ENCODE peak calls at places on chromosomes 16 and 17, in five cellular contexts. L is tibial nerve, Y is AG10803, G is HL-60, U is astrocyte of the cerebellum. M is an unnamed sample.

GRCh38 chr17:37849617-37849972 is 74.6 kb upstream of the TBC1D3K start:
- DNase-seq in Y (no peak), G (no peak), U (no peak), L (no peak), M (no peak)

GRCh38 chr17:48236681-48237134 is 129.1 kb downstream of the SNX11 start:
- DNase-seq in U (peak; percentile 11), Y (peak; percentile 52), L (no peak), G (no peak), M (peak; percentile 54)

GRCh38 chr16:56783332-56783731 is 53.4 kb downstream of the NUP93 start:
- DNase-seq in L (no peak), G (no peak), U (peak; percentile 12), Y (no peak), M (no peak)

GRCh38 chr17:35159926-35160325 is 12.3 kb downstream of the UNC45B start:
- DNase-seq in G (no peak), U (no peak), Y (no peak), L (no peak), M (no peak)

GRCh38 chr17:21263351-21263750 is 10.1 kb upstream of the NATD1 start:
- DNase-seq in G (no peak), L (no peak), U (peak; percentile 47), Y (peak; percentile 81), M (no peak)

GRCh38 chr16:11668590-11669379 is 530 bp downstream of the SNN start:
- DNase-seq in U (no peak), L (no peak), Y (no peak), G (no peak), M (no peak)

GRCh38 chr16:946048-946395 is 24.8 kb downstream of the LMF1 start:
- DNase-seq in Y (no peak), L (no peak), U (no peak), G (no peak), M (no peak)

GRCh38 chr17:37642706-37643105 is 540 bp downstream of the DDX52 start:
- DNase-seq in L (no peak), Y (peak; percentile 40), U (no peak), G (no peak), M (no peak)

GRCh38 chr17:40339068-40339699 is 25.4 kb downstream of the GJD3 start:
- DNase-seq in L (no peak), G (peak; percentile 42), Y (no peak), U (no peak), M (no peak)

GRCh38 chr16:9566099-9566498 is 474.7 kb downstream of the HAPSTR1 start:
- DNase-seq in Y (no peak), U (no peak), L (no peak), G (no peak), M (no peak)

GRCh38 chr17:77690271-77691161 is 268.0 kb upstream of the TNRC6C start:
- DNase-seq in L (no peak), U (no peak), Y (no peak), G (no peak), M (no peak)

GRCh38 chr16:75122609-75123008 is 6.0 kb upstream of the LDHD start:
- DNase-seq in G (no peak), L (no peak), Y (no peak), U (no peak), M (no peak)

GRCh38 chr17:80960037-80960796 is 31.4 kb upstream of the CHMP6 start:
- DNase-seq in L (no peak), Y (no peak), U (no peak), G (no peak), M (no peak)

GRCh38 chr17:33292981-33293867 is at the start of gene ASIC2:
- DNase-seq in G (no peak), U (no peak), Y (no peak), L (no peak), M (no peak)

GRCh38 chr17:76927577-76927976 is 59.4 kb downstream of the MGAT5B start:
- DNase-seq in Y (no peak), G (no peak), L (no peak), U (no peak), M (no peak)

GRCh38 chr17:73720187-73720834 is 76.1 kb upstream of the SDK2 start:
- DNase-seq in G (no peak), U (no peak), Y (no peak), L (no peak), M (no peak)

GRCh38 chr17:42980274-42980765 is at the start of gene RUNDC1:
- DNase-seq in G (peak; percentile 89), L (peak; percentile 90), Y (peak; percentile 82), U (peak; percentile 52), M (no peak)

GRCh38 chr17:66441012-66441703 is 138.7 kb downstream of the PRKCA start:
- DNase-seq in G (no peak), L (no peak), Y (no peak), U (no peak), M (no peak)

DNA sequence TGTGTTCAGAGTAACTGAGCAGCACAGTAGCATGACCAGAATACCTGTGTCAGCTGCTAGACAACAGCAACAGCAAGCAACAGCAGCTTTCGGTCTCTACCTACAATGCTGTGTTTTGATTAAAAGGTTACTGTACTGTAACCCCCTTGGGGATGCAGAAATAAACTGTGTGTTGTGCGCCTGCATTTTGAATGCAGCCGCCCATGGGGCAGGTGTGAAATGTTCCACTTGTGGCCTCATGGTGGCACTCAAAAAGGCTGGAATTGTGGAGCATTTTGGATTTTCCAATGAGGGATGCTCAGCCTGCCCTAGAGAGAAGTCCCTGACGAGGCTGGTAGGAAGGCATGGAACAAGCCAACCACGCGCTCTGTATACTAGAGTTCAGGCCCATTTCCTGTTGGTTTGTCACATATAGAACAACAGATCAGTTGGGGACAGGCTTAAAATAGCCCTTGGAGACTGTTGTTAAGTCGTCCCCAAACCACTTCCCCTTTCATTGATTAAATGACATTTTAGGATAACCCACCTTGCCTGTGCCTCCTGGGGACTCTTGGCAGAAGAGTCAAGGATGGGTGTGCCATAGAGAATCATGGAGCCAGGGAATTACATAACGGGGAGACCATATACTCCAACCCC is 27.1 kb downstream of the SCPEP1 start:
- DNase-seq in L (no peak), U (no peak), G (peak; percentile 74), Y (no peak), M (no peak)
- H3K4me3 ChIP-seq in L (no peak overlapping the region), U (no peak overlapping the region), G (no peak overlapping the region), Y (no peak overlapping the region), M (no peak overlapping the region)

GRCh38 chr16:81586421-81586820 is 141.8 kb downstream of the CMIP start:
- DNase-seq in G (no peak), U (no peak), L (no peak), Y (no peak), M (no peak)

GRCh38 chr16:81585785-81586184 is 141.2 kb downstream of the CMIP start:
- DNase-seq in Y (no peak), L (no peak), G (no peak), U (no peak), M (no peak)

GRCh38 chr16:81583893-81584705 is 139.5 kb downstream of the CMIP start:
- DNase-seq in G (no peak), L (no peak), U (no peak), Y (peak; percentile 63), M (no peak)

GRCh38 chr16:81581107-81581506 is 136.5 kb downstream of the CMIP start:
- DNase-seq in U (no peak), Y (no peak), G (no peak), L (no peak), M (no peak)

GRCh38 chr16:81582655-81583441 is 138.2 kb downstream of the CMIP start:
- DNase-seq in G (no peak), Y (peak; percentile 63), L (no peak), U (no peak), M (no peak)
- TF ChIP-seq CTCF in G (no peak), Y (peak; percentile 57), L (peak; percentile 25), U (peak; percentile 29), M (peak; percentile 8)

GRCh38 chr17:2362881-2363280 is 25.6 kb downstream of the SGSM2 start:
- DNase-seq in L (no peak), U (no peak), Y (no peak), G (no peak), M (no peak)

GRCh38 chr17:2363318-2363717 is 26.0 kb downstream of the SGSM2 start:
- DNase-seq in U (no peak), G (no peak), L (no peak), Y (no peak), M (no peak)

GRCh38 chr17:2362416-2362815 is 25.1 kb downstream of the SGSM2 start:
- DNase-seq in L (no peak), G (no peak), U (no peak), Y (no peak), M (no peak)

GRCh38 chr17:2362016-2362415 is 24.7 kb downstream of the SGSM2 start:
- DNase-seq in G (no peak), U (no peak), L (no peak), Y (no peak), M (no peak)

DNA sequence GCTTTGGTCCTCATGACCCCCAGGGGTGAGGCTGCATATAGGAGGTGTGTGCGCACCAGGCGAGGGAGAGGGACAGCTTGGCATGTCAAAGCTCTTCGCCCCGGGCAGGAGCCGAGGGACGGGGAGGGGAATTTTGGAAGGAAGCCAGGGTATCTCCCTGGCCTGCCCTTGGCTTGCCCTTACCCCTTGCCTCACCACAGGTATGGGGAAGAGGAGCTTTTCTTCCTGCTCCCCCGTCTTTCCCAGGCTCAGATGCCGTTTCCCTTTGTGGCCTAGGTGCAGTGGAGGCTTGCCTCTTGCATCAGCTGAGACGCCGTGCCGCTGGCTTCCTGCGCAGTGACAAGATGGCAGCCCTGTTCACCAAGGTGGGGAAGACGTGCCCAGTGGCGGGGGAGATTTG is 24.1 kb downstream of the SGSM2 start:
- DNase-seq in Y (no peak), G (no peak), L (no peak), U (no peak), M (no peak)
- H3K4me3 ChIP-seq in Y (no peak overlapping the region), G (no peak overlapping the region), L (no peak overlapping the region), U (no peak overlapping the region), M (no peak overlapping the region)

DNA sequence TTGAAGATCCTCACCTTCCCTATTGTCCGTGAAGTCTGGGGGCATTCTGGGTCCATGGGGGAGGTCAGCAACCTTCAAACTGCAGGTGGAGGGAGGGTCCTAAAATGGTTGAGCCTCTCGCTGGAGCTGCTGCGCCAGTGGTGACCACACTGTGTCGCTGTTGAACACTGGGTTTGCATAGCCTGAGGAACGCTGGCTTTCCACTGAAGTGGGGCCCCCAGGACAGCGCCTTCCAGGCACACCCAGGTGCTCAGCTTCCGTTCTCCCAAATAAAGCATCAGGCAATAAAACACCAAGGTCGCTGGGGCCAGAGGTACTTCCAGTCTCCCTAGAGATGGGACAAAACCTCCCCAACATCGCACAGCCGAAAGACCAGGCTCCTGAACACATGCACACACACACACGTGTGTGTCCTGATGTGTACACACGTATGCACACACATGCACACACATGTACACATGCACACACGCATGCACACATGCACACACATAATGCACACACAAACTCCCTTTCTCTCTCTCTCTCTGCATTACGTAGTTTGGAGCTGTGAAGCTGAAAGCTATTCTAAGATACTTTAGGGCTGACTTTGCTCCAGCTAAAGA is 120.6 kb downstream of the IRF8 start:
- DNase-seq in L (no peak), Y (no peak), U (no peak), G (no peak), M (no peak)
- TF ChIP-seq CTCF in L (no peak), Y (peak; percentile 13), U (peak; percentile 19), G (no peak), M (peak; percentile 37)

GRCh38 chr17:50145532-50146229 is 4.8 kb downstream of the PPP1R9B start:
- DNase-seq in L (no peak), U (no peak), Y (no peak), G (no peak), M (no peak)

GRCh38 chr17:50147841-50148225 is 2.6 kb downstream of the PPP1R9B start:
- DNase-seq in L (no peak), G (no peak), Y (peak; percentile 48), U (no peak), M (no peak)

GRCh38 chr17:50146927-50147640 is 3.4 kb downstream of the PPP1R9B start:
- DNase-seq in Y (no peak), G (no peak), U (no peak), L (no peak), M (no peak)

GRCh38 chr17:50144845-50145531 is 5.5 kb downstream of the PPP1R9B start:
- DNase-seq in U (no peak), L (no peak), Y (no peak), G (no peak), M (no peak)

GRCh38 chr17:50146230-50146926 is 4.1 kb downstream of the PPP1R9B start:
- DNase-seq in U (no peak), G (no peak), L (no peak), Y (no peak), M (no peak)
- H3K4me3 ChIP-seq in U (peak overlapping the region; percentile 78), G (peak overlapping the region; percentile 79), L (peak overlapping the region; percentile 93), Y (peak overlapping the region; percentile 79), M (no peak overlapping the region)